ENCODE peak calls at places on chromosome 6, in nine cellular contexts. Y is effector memory CD4-positive, alpha-beta T cell; R is A549; H is GM23338; U is colonic mucosa; S is mucosa of descending colon; X is heart left ventricle; N is heart right ventricle; K is pancreas. J is an unnamed sample. For H3K4me1, the result is how much of the 10 kb centered on the place peaks cover.

GRCh38 chr6:49202923-49203322 is 260.1 kb downstream of the MMUT start:
- DNase-seq in N (no peak), S (no peak), R (no peak), U (no peak), X (no peak), K (no peak), H (no peak), Y (no peak), J (no peak)

GRCh38 chr6:83086751-83087150 is 19.3 kb downstream of the DOP1A start:
- DNase-seq in H (no peak), N (no peak), S (no peak), K (no peak), R (no peak), U (no peak), Y (no peak), X (no peak), J (no peak)

GRCh38 chr6:112235956-112236355 is 18.4 kb downstream of the LAMA4 start:
- DNase-seq in K (no peak), U (no peak), S (no peak), Y (no peak), X (no peak), N (no peak), H (no peak), R (no peak), J (no peak)

GRCh38 chr6:62285612-62286469 is at the start of gene KHDRBS2:
- DNase-seq in N (peak), Y (no peak), R (peak), X (peak), K (peak), S (peak), U (peak), H (peak), J (no peak)

GRCh38 chr6:169371344-169372144 is 117.9 kb upstream of the THBS2 start:
- DNase-seq in H (peak), N (no peak), K (no peak), Y (no peak), X (no peak), R (peak), U (no peak), S (no peak), J (peak)

GRCh38 chr6:87772597-87773530 is 70.8 kb upstream of the AKIRIN2 start:
- DNase-seq in R (no peak), K (no peak), U (no peak), N (no peak), X (no peak), S (no peak), H (no peak), Y (no peak), J (no peak)

GRCh38 chr6:946546-946945 is 253.6 kb upstream of the EXOC2 start:
- DNase-seq in H (no peak), R (no peak), Y (no peak), K (no peak), X (no peak), N (no peak), S (no peak), U (no peak), J (no peak)

GRCh38 chr6:15363523-15364400 is 117.9 kb downstream of the JARID2 start:
- DNase-seq in Y (no peak), R (peak), H (peak), U (peak), N (no peak), X (no peak), K (no peak), S (no peak), J (no peak)

GRCh38 chr6:142236686-142237085 is 65.1 kb upstream of the ADGRG6 start:
- DNase-seq in Y (no peak), K (no peak), R (no peak), N (no peak), U (no peak), S (no peak), X (no peak), H (no peak), J (no peak)

GRCh38 chr6:11575408-11576033 is 38.0 kb downstream of the TMEM170B start:
- DNase-seq in K (no peak), X (peak), N (peak), H (peak), S (peak), Y (no peak), R (peak), U (peak), J (peak)

GRCh38 chr6:169162968-169163903 is 90.4 kb downstream of the THBS2 start:
- DNase-seq in K (no peak), N (peak), U (no peak), S (no peak), X (no peak), R (peak), H (no peak), Y (no peak), J (no peak)

GRCh38 chr6:55058682-55059081 is 115.6 kb upstream of the HCRTR2 start:
- DNase-seq in X (no peak), Y (no peak), H (no peak), R (no peak), N (no peak), S (no peak), K (no peak), U (no peak), J (no peak)

GRCh38 chr6:40472354-40472753 is 114.8 kb downstream of the LRFN2 start:
- DNase-seq in R (no peak), X (no peak), K (no peak), H (no peak), S (no peak), N (no peak), Y (no peak), U (no peak), J (no peak)

GRCh38 chr6:13390658-13391057 is 62.3 kb upstream of the TBC1D7 start:
- DNase-seq in R (no peak), U (no peak), H (no peak), Y (no peak), S (no peak), N (no peak), X (no peak), K (no peak), J (no peak)

GRCh38 chr6:1190361-1190760 is 121.5 kb upstream of the FOXQ1 start:
- DNase-seq in N (no peak), K (no peak), R (peak), Y (no peak), X (no peak), U (no peak), H (no peak), S (no peak), J (no peak)

GRCh38 chr6:45301348-45302142 is 26.6 kb upstream of the RUNX2 start:
- DNase-seq in Y (no peak), U (no peak), S (no peak), H (no peak), R (no peak), X (no peak), K (no peak), N (no peak), J (no peak)

GRCh38 chr6:41100871-41101287 is 28.1 kb downstream of the NFYA start:
- DNase-seq in S (no peak), X (peak), U (no peak), H (peak), K (no peak), N (no peak), R (no peak), Y (no peak), J (no peak)

GRCh38 chr6:12479885-12480284 is 189.7 kb downstream of the EDN1 start:
- DNase-seq in R (no peak), N (no peak), X (no peak), H (no peak), U (no peak), Y (no peak), K (no peak), S (no peak), J (no peak)

GRCh38 chr6:79231101-79231500 is 3.4 kb downstream of the HMGN3 start:
- DNase-seq in Y (no peak), N (no peak), R (no peak), X (no peak), H (no peak), U (no peak), S (no peak), K (no peak), J (no peak)

GRCh38 chr6:10030942-10031537 is 383.8 kb downstream of the TFAP2A start:
- DNase-seq in N (no peak), Y (no peak), U (no peak), S (no peak), K (no peak), H (peak), X (no peak), R (no peak), J (no peak)

GRCh38 chr6:151071295-151071694 is 168.5 kb upstream of the AKAP12 start:
- DNase-seq in K (no peak), N (peak), U (no peak), H (no peak), R (no peak), Y (no peak), S (no peak), X (peak), J (no peak)

GRCh38 chr6:31308050-31308844 is 36.4 kb upstream of the HLA-C start:
- DNase-seq in U (peak), S (peak), R (no peak), H (peak), Y (peak), N (no peak), K (peak), X (peak), J (peak)

GRCh38 chr6:42710316-42710715 is 12.1 kb downstream of the PRPH2 start:
- DNase-seq in S (no peak), K (no peak), N (no peak), H (peak), R (no peak), U (no peak), Y (no peak), X (no peak), J (no peak)

GRCh38 chr6:1629316-1629715 is 19.6 kb downstream of the FOXC1 start:
- DNase-seq in X (no peak), U (no peak), H (no peak), N (no peak), R (no peak), Y (no peak), K (peak), S (no peak), J (no peak)

GRCh38 chr6:108497883-108498282 is 62.8 kb upstream of the FOXO3 start:
- DNase-seq in N (peak), Y (no peak), R (peak), U (peak), S (no peak), X (no peak), H (peak), K (no peak), J (peak)

GRCh38 chr6:165439928-165440554 is 130.6 kb upstream of the C6orf118 start:
- DNase-seq in S (no peak), K (no peak), H (peak), X (no peak), U (no peak), N (no peak), Y (no peak), R (peak), J (peak)

GRCh38 chr6:34484899-34485298 is 19.0 kb downstream of the PACSIN1 start:
- DNase-seq in S (no peak), R (no peak), X (no peak), N (no peak), H (no peak), U (no peak), Y (peak), K (peak), J (no peak)

GRCh38 chr6:153511896-153512496 is 380.9 kb upstream of the RGS17 start:
- DNase-seq in R (peak), N (no peak), X (no peak), S (no peak), U (no peak), H (peak), K (no peak), Y (no peak), J (peak)

GRCh38 chr6:90284236-90284744 is 12.4 kb downstream of the BACH2 start:
- DNase-seq in S (no peak), H (peak), Y (peak), N (no peak), U (no peak), K (no peak), R (peak), X (no peak), J (no peak)

GRCh38 chr6:10555625-10556309 is 34.6 kb downstream of the GCNT2 start:
- DNase-seq in Y (no peak), H (peak), K (peak), X (peak), U (peak), S (peak), R (no peak), N (peak), J (no peak)

GRCh38 chr6:90444125-90444745 is 142.6 kb downstream of the MAP3K7 start:
- DNase-seq in U (no peak), K (no peak), S (no peak), X (no peak), R (no peak), H (no peak), Y (no peak), N (no peak), J (no peak)

GRCh38 chr6:108850669-108851467 is 2.6 kb downstream of the ARMC2 start:
- DNase-seq in H (no peak), X (peak), U (no peak), Y (no peak), S (no peak), R (no peak), N (peak), K (no peak), J (peak)

GRCh38 chr6:4913705-4914411 is 90.0 kb downstream of the RPP40 start:
- DNase-seq in K (no peak), U (no peak), Y (no peak), X (no peak), N (no peak), H (no peak), S (peak), R (no peak), J (no peak)

GRCh38 chr6:44221961-44222335 is 1.4 kb upstream of the SLC29A1 start:
- DNase-seq in Y (no peak), S (no peak), X (no peak), U (no peak), N (no peak), H (no peak), K (no peak), R (no peak), J (no peak)

GRCh38 chr6:44223471-44224153 is at the start of gene SLC29A1:
- DNase-seq in N (peak), Y (peak), R (peak), X (peak), K (peak), S (peak), U (peak), H (peak), J (peak)

GRCh38 chr6:44222987-44223470 is 366 bp upstream of the SLC29A1 start:
- DNase-seq in U (no peak), H (peak), K (no peak), X (no peak), N (no peak), Y (no peak), R (peak), S (no peak), J (no peak)

GRCh38 chr6:44221291-44221960 is 2.0 kb upstream of the SLC29A1 start:
- DNase-seq in H (peak), U (peak), S (peak), R (peak), N (peak), X (peak), K (peak), Y (peak), J (peak)

DNA sequence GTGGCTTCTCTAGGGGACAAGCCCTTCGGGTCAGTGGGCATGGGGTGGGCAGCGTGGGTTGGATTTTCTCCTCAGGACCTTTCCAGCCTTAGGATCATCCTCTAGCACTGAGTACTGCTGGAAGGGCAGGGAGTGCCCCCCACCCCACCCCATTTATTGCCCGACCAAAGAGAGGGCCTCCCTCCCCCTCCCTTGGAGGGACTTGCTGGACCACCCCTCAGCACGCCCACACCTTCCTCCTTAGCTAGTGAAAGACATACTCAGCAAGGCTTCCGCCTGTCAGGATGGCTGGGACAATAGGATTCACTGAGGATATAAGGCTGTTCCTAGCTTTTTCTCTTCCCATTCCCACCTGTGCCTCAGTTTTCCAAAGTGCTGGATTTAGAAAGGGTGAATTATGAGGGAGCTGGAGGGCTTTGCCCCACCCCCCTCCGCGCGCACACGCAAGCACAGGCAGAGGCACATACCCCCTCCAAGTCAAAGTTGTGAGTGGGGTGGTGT is 859 bp upstream of the SLC29A1 start:
- DNase-seq in S (no peak), U (no peak), H (peak), N (no peak), X (no peak), R (no peak), K (no peak), Y (no peak), J (no peak)
- H3K4me3 ChIP-seq in S (no peak), U (peak), H (peak), N (peak), X (peak), R (peak), K (no peak), Y (peak), J (no peak)

GRCh38 chr6:18326001-18326400 is 61.1 kb upstream of the RNF144B start:
- DNase-seq in X (no peak), Y (no peak), K (no peak), N (no peak), S (no peak), H (no peak), U (no peak), R (no peak), J (no peak)

GRCh38 chr6:18324708-18325047 is 60.3 kb upstream of the DEK start:
- DNase-seq in X (no peak), N (no peak), K (no peak), Y (no peak), U (no peak), H (no peak), S (no peak), R (no peak), J (peak)

GRCh38 chr6:18327621-18328548 is 59.3 kb upstream of the RNF144B start:
- DNase-seq in N (no peak), H (peak), S (no peak), K (no peak), R (no peak), Y (no peak), X (no peak), U (no peak), J (no peak)

GRCh38 chr6:18326980-18327379 is 60.2 kb upstream of the RNF144B start:
- DNase-seq in K (no peak), N (no peak), X (no peak), U (no peak), Y (no peak), H (no peak), S (no peak), R (no peak), J (no peak)

DNA sequence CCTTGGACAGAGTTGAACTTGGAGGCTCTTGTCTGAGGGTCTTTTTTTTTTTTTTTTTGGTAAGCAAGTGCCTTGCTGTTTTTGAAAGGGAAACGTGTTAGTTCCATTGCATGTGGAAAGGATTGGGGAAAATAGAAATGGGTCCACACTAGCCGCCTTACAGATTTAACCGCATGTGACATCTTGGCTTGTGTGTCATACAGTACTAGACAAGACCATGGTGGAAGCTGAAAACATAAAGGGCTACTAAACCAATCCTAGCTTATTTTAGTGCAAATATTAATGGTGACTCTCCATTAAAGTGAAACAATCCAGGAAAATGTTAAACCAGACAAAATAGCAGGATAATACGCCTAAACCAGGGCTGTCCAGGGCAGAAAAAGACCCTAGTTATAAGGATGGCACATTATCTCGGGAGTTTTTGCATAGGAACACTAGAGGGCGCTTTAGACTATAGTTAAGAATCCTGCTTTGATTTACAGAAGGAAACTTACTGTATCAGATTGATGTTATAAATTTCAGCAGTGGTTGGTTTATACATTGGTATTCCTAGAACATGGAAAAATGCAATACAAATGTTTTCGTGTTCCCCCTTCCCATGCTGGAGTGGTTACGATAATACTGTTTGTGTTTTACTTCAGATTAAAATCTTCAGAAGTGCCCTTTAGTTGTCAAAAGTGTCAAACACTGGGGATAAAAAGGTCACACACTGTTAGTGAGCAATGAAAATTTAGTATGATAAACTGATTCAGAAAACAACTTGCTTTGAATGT is 59.8 kb upstream of the DEK start:
- DNase-seq in R (peak), N (peak), X (no peak), K (no peak), H (peak), S (no peak), U (no peak), Y (no peak), J (peak)
- H3K4me1 ChIP-seq in R (under half), N (under half), X (under half), K (under half), H (under half), S (under half), U (under half), Y (under half), J (under half)

GRCh38 chr6:134517863-134518262 is 200.0 kb upstream of the SGK1 start:
- DNase-seq in H (no peak), N (no peak), X (no peak), S (no peak), R (no peak), Y (no peak), K (no peak), U (no peak), J (no peak)

GRCh38 chr6:134515976-134516375 is 198.1 kb upstream of the SGK1 start:
- DNase-seq in Y (no peak), X (no peak), U (no peak), H (no peak), S (no peak), K (no peak), N (no peak), R (no peak), J (no peak)

GRCh38 chr6:134519456-134519855 is 201.5 kb upstream of the SGK1 start:
- DNase-seq in R (no peak), H (no peak), X (peak), N (peak), S (no peak), U (no peak), K (no peak), Y (no peak), J (no peak)

GRCh38 chr6:134516582-134516981 is 198.7 kb upstream of the SGK1 start:
- DNase-seq in R (no peak), S (no peak), X (no peak), N (no peak), K (no peak), H (no peak), Y (no peak), U (no peak), J (no peak)

DNA sequence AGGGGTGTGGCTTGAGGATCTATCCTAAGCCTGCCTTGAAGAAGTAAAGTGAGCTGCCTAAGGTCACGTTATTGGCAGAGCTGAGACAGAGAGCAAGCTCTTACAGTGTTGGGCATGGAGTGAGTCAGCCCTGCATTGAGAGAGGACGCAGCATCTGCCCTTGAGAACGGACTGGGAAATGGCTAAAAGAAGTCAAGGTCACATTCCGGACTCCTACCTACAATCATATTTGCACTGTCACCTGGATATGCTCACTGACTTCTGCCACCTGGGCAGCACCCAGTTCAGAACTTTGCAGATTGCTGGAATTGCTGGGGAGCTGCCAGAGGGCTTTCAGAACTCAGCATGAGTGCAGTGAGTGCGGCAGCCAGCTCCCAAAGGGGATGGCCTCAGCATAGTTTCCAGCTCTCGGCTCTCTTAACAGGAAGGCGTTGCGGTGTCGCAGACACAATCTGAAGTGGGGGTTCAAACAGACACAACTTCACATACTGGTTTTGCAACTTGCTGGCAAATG is 199.3 kb upstream of the SGK1 start:
- DNase-seq in K (peak), U (no peak), N (peak), R (peak), S (no peak), H (peak), X (peak), Y (no peak), J (peak)
- H3K4me3 ChIP-seq in K (no peak), U (no peak), N (no peak), R (peak), S (no peak), H (no peak), X (no peak), Y (no peak), J (no peak)

GRCh38 chr6:24935753-24936152 is at the start of gene RIPOR2:
- DNase-seq in N (no peak), X (no peak), K (no peak), U (no peak), Y (peak), S (peak), H (peak), R (no peak), J (peak)

GRCh38 chr6:24932832-24933231 is 2.9 kb downstream of the RIPOR2 start:
- DNase-seq in S (no peak), H (no peak), K (no peak), Y (no peak), X (no peak), N (no peak), R (no peak), U (no peak), J (no peak)

GRCh38 chr6:24935323-24935722 is 437 bp downstream of the RIPOR2 start:
- DNase-seq in S (no peak), X (no peak), N (no peak), H (no peak), R (no peak), K (no peak), U (no peak), Y (no peak), J (no peak)

GRCh38 chr6:24933266-24933665 is 2.5 kb downstream of the RIPOR2 start:
- DNase-seq in S (no peak), U (no peak), N (no peak), Y (no peak), R (no peak), X (no peak), H (no peak), K (no peak), J (no peak)

GRCh38 chr6:24933868-24934401 is 1.8 kb downstream of the RIPOR2 start:
- DNase-seq in K (no peak), N (no peak), X (no peak), Y (no peak), R (peak), S (no peak), H (peak), U (peak), J (no peak)
- H3K4me1 ChIP-seq in K (under half), N (under half), X (under half), Y (under half), R (under half), S (under half), H (half or more), U (under half), J (under half)